ENCODE peak calls at places on chromosome 6, in five cellular contexts. F, P, Q, V and Y are unnamed samples.

GRCh38 chr6:116251568-116252384 is 2.1 kb downstream of the TSPYL4 start:
- DNase-seq in F (peak), P (peak), Q (no peak), V (peak), Y (no peak)

GRCh38 chr6:169921853-169922779 is 170.7 kb downstream of the ERMARD start:
- DNase-seq in F (no peak), P (no peak), Q (no peak), V (no peak), Y (no peak)

GRCh38 chr6:135270676-135271536 is 89.8 kb downstream of the MYB start:
- DNase-seq in F (no peak), P (peak), Q (no peak), V (peak), Y (peak)

GRCh38 chr6:168433898-168434297 is 7.1 kb upstream of the SMOC2 start:
- DNase-seq in F (no peak), P (no peak), Q (no peak), V (no peak), Y (no peak)

GRCh38 chr6:168939041-168939440 is 314.6 kb downstream of the THBS2 start:
- DNase-seq in F (no peak), P (no peak), Q (no peak), V (no peak), Y (no peak)

GRCh38 chr6:9409126-9409525 is 973.8 kb upstream of the SLC35B3 start:
- DNase-seq in F (no peak), P (no peak), Q (no peak), V (no peak), Y (no peak)

GRCh38 chr6:37168163-37168758 is 1.7 kb upstream of the PIM1 start:
- DNase-seq in F (no peak), P (no peak), Q (no peak), V (peak), Y (no peak)

GRCh38 chr6:44869321-44869897 is 458.7 kb upstream of the RUNX2 start:
- DNase-seq in F (no peak), P (no peak), Q (no peak), V (no peak), Y (no peak)

GRCh38 chr6:100366419-100366818 is 98.3 kb downstream of the SIM1 start:
- DNase-seq in F (no peak), P (no peak), Q (no peak), V (no peak), Y (no peak)

GRCh38 chr6:148044261-148044731 is 298.3 kb upstream of the SASH1 start:
- DNase-seq in F (no peak), P (no peak), Q (no peak), V (no peak), Y (no peak)

GRCh38 chr6:142728910-142729481 is 216.0 kb downstream of the HIVEP2 start:
- DNase-seq in F (no peak), P (no peak), Q (no peak), V (peak), Y (no peak)

GRCh38 chr6:28134015-28134414 is 7.7 kb upstream of the ZKSCAN8 start:
- DNase-seq in F (peak), P (no peak), Q (peak), V (peak), Y (no peak)

GRCh38 chr6:14502551-14502950 is 385.0 kb downstream of the CD83 start:
- DNase-seq in F (peak), P (no peak), Q (no peak), V (no peak), Y (no peak)

GRCh38 chr6:154096316-154096715 is 57.3 kb downstream of the OPRM1 start:
- DNase-seq in F (no peak), P (no peak), Q (no peak), V (no peak), Y (no peak)

GRCh38 chr6:112298021-112298745 is 43.8 kb upstream of the LAMA4 start:
- DNase-seq in F (no peak), P (no peak), Q (peak), V (no peak), Y (no peak)

GRCh38 chr6:155100087-155100486 is 105.0 kb downstream of the TIAM2 start:
- DNase-seq in F (no peak), P (no peak), Q (no peak), V (no peak), Y (peak)

GRCh38 chr6:13461352-13461751 is 26.0 kb downstream of the GFOD1 start:
- DNase-seq in F (no peak), P (no peak), Q (no peak), V (no peak), Y (no peak)

GRCh38 chr6:160137989-160138835 is 16.6 kb downstream of the SLC22A1 start:
- DNase-seq in F (peak), P (no peak), Q (peak), V (peak), Y (peak)

GRCh38 chr6:112149236-112149635 is 61.8 kb downstream of the FAM229B start:
- DNase-seq in F (no peak), P (no peak), Q (no peak), V (no peak), Y (no peak)

GRCh38 chr6:27758471-27758870 is 153.7 kb downstream of the OR2B2 start:
- DNase-seq in F (peak), P (no peak), Q (no peak), V (no peak), Y (no peak)

GRCh38 chr6:157434349-157435016 is 53.5 kb downstream of the ZDHHC14 start:
- DNase-seq in F (no peak), P (no peak), Q (no peak), V (no peak), Y (peak)

GRCh38 chr6:147301070-147301469 is 96.9 kb downstream of the STXBP5 start:
- DNase-seq in F (no peak), P (no peak), Q (no peak), V (no peak), Y (no peak)

GRCh38 chr6:18329781-18330180 is 57.4 kb upstream of the RNF144B start:
- DNase-seq in F (no peak), P (no peak), Q (no peak), V (no peak), Y (no peak)

GRCh38 chr6:7910298-7910653 is 312 bp downstream of the TXNDC5 start:
- DNase-seq in F (no peak), P (no peak), Q (no peak), V (no peak), Y (no peak)

GRCh38 chr6:73585566-73586415 is 65.0 kb upstream of the EEF1A1 start:
- DNase-seq in F (peak), P (no peak), Q (peak), V (peak), Y (peak)

GRCh38 chr6:164532546-164533362 is 776.7 kb downstream of the C6orf118 start:
- DNase-seq in F (no peak), P (no peak), Q (no peak), V (peak), Y (no peak)

GRCh38 chr6:149080511-149080910 is 237.0 kb upstream of the TAB2 start:
- DNase-seq in F (no peak), P (no peak), Q (no peak), V (no peak), Y (no peak)

GRCh38 chr6:89939144-89939543 is 44.9 kb downstream of the GJA10 start:
- DNase-seq in F (no peak), P (no peak), Q (no peak), V (no peak), Y (no peak)

GRCh38 chr6:24859608-24860007 is 60.9 kb upstream of the ARMH2 start:
- DNase-seq in F (no peak), P (no peak), Q (no peak), V (no peak), Y (no peak)

GRCh38 chr6:128432394-128432793 is 88.0 kb downstream of the PTPRK start:
- DNase-seq in F (no peak), P (no peak), Q (peak), V (no peak), Y (no peak)

GRCh38 chr6:28809947-28810654 is 113.7 kb downstream of the TRIM27 start:
- DNase-seq in F (peak), P (no peak), Q (no peak), V (peak), Y (no peak)

GRCh38 chr6:133754298-133754697 is 134.6 kb upstream of the TCF21 start:
- DNase-seq in F (no peak), P (no peak), Q (no peak), V (no peak), Y (no peak)

GRCh38 chr6:2225422-2226392 is 19.7 kb downstream of the GMDS start:
- DNase-seq in F (no peak), P (no peak), Q (no peak), V (no peak), Y (peak)

GRCh38 chr6:103750603-103751002 is 1109.1 kb downstream of the HACE1 start:
- DNase-seq in F (no peak), P (no peak), Q (no peak), V (no peak), Y (no peak)

GRCh38 chr6:15453622-15454021 is 207.8 kb downstream of the JARID2 start:
- DNase-seq in F (no peak), P (no peak), Q (no peak), V (no peak), Y (no peak)

GRCh38 chr6:166516256-166516655 is 70.2 kb downstream of the RAMACL start:
- DNase-seq in F (no peak), P (no peak), Q (no peak), V (no peak), Y (no peak)

GRCh38 chr6:168535711-168536110 is 94.7 kb downstream of the SMOC2 start:
- DNase-seq in F (no peak), P (no peak), Q (no peak), V (no peak), Y (no peak)

DNA sequence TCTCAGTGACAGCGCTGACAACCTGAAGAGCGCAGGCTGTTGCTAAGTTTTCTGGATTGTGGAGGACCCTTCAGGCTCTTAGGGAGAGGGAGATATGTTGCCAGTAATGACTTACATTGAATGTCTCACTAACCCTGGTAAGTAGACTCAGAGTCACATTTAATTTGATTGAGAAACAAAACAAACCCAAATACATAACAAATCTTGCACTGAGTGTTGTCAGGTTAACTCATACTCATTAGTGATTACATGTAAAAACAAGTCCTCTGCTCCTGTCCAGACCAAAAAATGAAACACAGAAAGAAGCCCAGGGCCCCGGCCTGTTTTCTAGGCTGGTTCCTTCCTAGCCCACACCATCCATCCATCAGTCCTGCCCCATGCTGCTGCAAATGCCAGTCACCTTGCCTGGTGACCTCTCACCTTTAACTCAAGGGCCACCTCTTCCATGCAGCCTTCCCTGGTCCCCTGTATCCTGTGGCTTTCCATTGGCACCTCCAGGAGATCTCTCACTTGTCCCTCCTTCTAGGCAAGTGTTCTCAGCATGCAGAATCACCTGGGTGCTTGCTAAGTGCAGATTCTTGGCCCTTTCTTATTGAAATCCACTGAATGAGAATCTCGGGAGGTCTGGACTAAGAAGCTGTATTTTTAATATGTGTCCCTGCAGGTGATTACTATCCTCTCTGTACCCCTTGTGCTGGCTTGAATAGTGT is 34.7 kb upstream of the ERVFRD-1 start:
- DNase-seq in F (no peak), P (no peak), Q (no peak), V (no peak), Y (no peak)
- H3K27ac ChIP-seq in F (no peak), P (no peak), Q (peak), V (no peak), Y (no peak)

GRCh38 chr6:6798430-6798829 is 209.9 kb downstream of the LY86 start:
- DNase-seq in F (no peak), P (no peak), Q (no peak), V (no peak), Y (no peak)
- H3K27ac ChIP-seq in F (no peak), P (no peak), Q (no peak), V (no peak), Y (no peak)

GRCh38 chr6:31210842-31211241 is 40.4 kb upstream of the POU5F1 start:
- DNase-seq in F (no peak), P (no peak), Q (no peak), V (no peak), Y (no peak)
- H3K27ac ChIP-seq in F (no peak), P (no peak), Q (no peak), V (no peak), Y (no peak)

DNA sequence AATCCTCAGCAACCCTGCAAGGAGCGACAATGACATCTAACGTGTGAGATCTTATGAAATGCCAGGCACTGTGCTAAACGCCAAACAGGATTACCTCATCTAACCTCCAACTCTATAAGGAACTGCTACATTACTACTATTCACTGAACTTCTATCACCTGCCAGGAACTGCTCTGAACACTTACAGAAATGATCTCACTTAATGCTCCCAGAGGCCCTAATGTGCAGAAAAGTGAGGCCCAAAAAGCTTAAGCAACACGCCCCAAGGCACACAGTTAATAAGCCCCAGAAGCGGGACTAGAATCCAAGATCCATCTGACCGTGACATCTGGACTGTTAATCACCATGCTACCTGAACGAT is 28.5 kb downstream of the TRAM2 start:
- DNase-seq in F (no peak), P (no peak), Q (no peak), V (no peak), Y (no peak)
- H3K27ac ChIP-seq in F (no peak), P (no peak), Q (no peak), V (no peak), Y (no peak)